ENCODE peak calls at places on chromosomes 11 and 22, in nine cellular contexts. Z is spleen, E is transverse colon, F is sigmoid colon, X is endothelial cell of umbilical vein, K is HCT116, Y is stomach, L is H1, U is breast epithelium. A is an unnamed sample.

GRCh38 chr11:133928628-133929059 is 28.1 kb downstream of the IGSF9B start:
- DNase-seq in F (no peak), U (peak), K (no peak), Y (peak), Z (no peak), L (no peak), X (no peak), E (no peak), A (peak)

GRCh38 chr11:130407978-130408377 is 20.4 kb downstream of the ADAMTS8 start:
- DNase-seq in L (no peak), K (peak), U (no peak), Y (no peak), X (no peak), Z (no peak), E (peak), F (peak), A (no peak)

GRCh38 chr11:120613264-120614226 is 102.0 kb downstream of the GRIK4 start:
- DNase-seq in Z (no peak), K (no peak), Y (no peak), F (no peak), L (no peak), X (no peak), U (no peak), E (no peak), A (no peak)

GRCh38 chr11:43989162-43989961 is 46.9 kb downstream of the C11orf96 start:
- DNase-seq in F (peak), U (no peak), Y (no peak), E (no peak), K (no peak), X (peak), L (no peak), Z (peak), A (no peak)

GRCh38 chr11:128476729-128477128 is 110.6 kb downstream of the ETS1 start:
- DNase-seq in L (no peak), F (no peak), K (no peak), Z (no peak), U (no peak), Y (no peak), X (no peak), E (no peak), A (no peak)

GRCh38 chr11:77093056-77093891 is 9.4 kb upstream of the OMP start:
- DNase-seq in U (no peak), F (peak), Y (no peak), L (no peak), E (no peak), X (no peak), K (no peak), Z (peak), A (no peak)

GRCh38 chr11:35615911-35616900 is 2.1 kb upstream of the FJX1 start:
- DNase-seq in K (no peak), F (no peak), U (no peak), X (peak), E (no peak), Y (no peak), Z (no peak), L (no peak), A (peak)

GRCh38 chr11:12552677-12553076 is 121.5 kb upstream of the TEAD1 start:
- DNase-seq in U (no peak), L (no peak), F (peak), Y (no peak), Z (no peak), E (peak), X (no peak), K (no peak), A (no peak)

GRCh38 chr11:71499546-71499945 is 27.5 kb upstream of the KRTAP5-7 start:
- DNase-seq in K (no peak), F (no peak), Z (peak), L (peak), E (no peak), X (no peak), Y (peak), U (no peak), A (no peak)

GRCh38 chr11:65900125-65900898 is at the start of gene FOSL1:
- DNase-seq in Y (peak), E (peak), U (peak), Z (peak), X (peak), L (peak), K (peak), F (peak), A (peak)

GRCh38 chr11:104934594-104934993 is 33.8 kb downstream of the CASP4 start:
- DNase-seq in L (no peak), E (no peak), F (no peak), U (no peak), K (no peak), X (no peak), Y (no peak), Z (no peak), A (no peak)

GRCh38 chr22:49040754-49041467 is 786.8 kb downstream of the BRD1 start:
- DNase-seq in Z (no peak), E (no peak), K (no peak), F (peak), U (no peak), Y (no peak), L (no peak), X (no peak), A (no peak)

GRCh38 chr11:72918825-72919224 is 104.6 kb downstream of the ATG16L2 start:
- DNase-seq in U (no peak), K (no peak), Z (no peak), X (no peak), E (no peak), Y (no peak), F (no peak), L (no peak), A (no peak)

GRCh38 chr22:48450188-48450825 is 1377.4 kb downstream of the BRD1 start:
- DNase-seq in E (no peak), F (no peak), L (no peak), Z (peak), X (no peak), U (no peak), Y (no peak), K (no peak), A (no peak)

GRCh38 chr22:26446808-26447515 is 17.9 kb downstream of the ASPHD2 start:
- DNase-seq in U (no peak), F (peak), L (no peak), Z (no peak), Y (peak), X (no peak), E (no peak), K (no peak), A (no peak)

GRCh38 chr22:50473088-50473487 is 1.7 kb downstream of the SBF1 start:
- DNase-seq in L (no peak), K (peak), X (no peak), Z (peak), F (no peak), U (no peak), Y (no peak), E (peak), A (no peak)

GRCh38 chr22:23180893-23181762 is 819 bp downstream of the BCR start:
- DNase-seq in Z (peak), K (no peak), F (no peak), X (peak), E (peak), Y (no peak), U (no peak), L (no peak), A (no peak)

GRCh38 chr22:37274380-37274862 is 7.9 kb upstream of the CYTH4 start:
- DNase-seq in U (no peak), E (peak), Z (peak), Y (peak), F (peak), K (no peak), X (no peak), L (no peak), A (no peak)

GRCh38 chr11:126466288-126467045 is 111.0 kb downstream of the ST3GAL4 start:
- DNase-seq in U (no peak), Z (no peak), E (no peak), F (no peak), Y (no peak), K (no peak), L (no peak), X (no peak), A (no peak)

GRCh38 chr22:17104336-17104935 is 16.7 kb downstream of the TMEM121B start:
- DNase-seq in Z (peak), Y (no peak), U (no peak), K (no peak), F (peak), L (no peak), E (no peak), X (no peak), A (no peak)

GRCh38 chr11:64026575-64027213 is 9.0 kb upstream of the FLRT1 start:
- DNase-seq in Z (no peak), L (no peak), F (no peak), Y (no peak), E (no peak), U (no peak), X (no peak), K (no peak), A (no peak)

GRCh38 chr11:116258821-116259220 is 514.0 kb downstream of the BUD13 start:
- DNase-seq in X (no peak), E (no peak), Z (no peak), L (no peak), U (no peak), F (no peak), K (no peak), Y (no peak), A (no peak)

GRCh38 chr22:30882974-30883533 is 85.5 kb downstream of the MORC2 start:
- DNase-seq in X (no peak), E (no peak), Y (no peak), Z (peak), U (no peak), L (no peak), K (no peak), F (no peak), A (no peak)

GRCh38 chr11:119338946-119339580 is 1.6 kb downstream of the C1QTNF5 start:
- DNase-seq in X (peak), Y (no peak), E (no peak), U (no peak), Z (peak), L (peak), F (no peak), K (no peak), A (no peak)
- TF ChIP-seq POLR2A in X (no peak), Y (no peak), E (no peak), U (no peak), Z (no peak), L (no peak), F (no peak), K (no peak), A (no peak)

GRCh38 chr11:46523290-46523689 is 70.5 kb downstream of the AMBRA1 start:
- DNase-seq in L (no peak), Z (no peak), Y (no peak), K (no peak), E (no peak), U (no peak), F (no peak), X (no peak), A (no peak)

GRCh38 chr11:46521947-46522681 is 71.7 kb downstream of the AMBRA1 start:
- DNase-seq in E (no peak), Z (no peak), U (no peak), X (no peak), Y (no peak), L (no peak), F (no peak), K (no peak), A (no peak)

GRCh38 chr11:46520971-46521745 is 72.7 kb downstream of the AMBRA1 start:
- DNase-seq in K (no peak), U (no peak), Z (no peak), X (peak), E (no peak), L (no peak), F (no peak), Y (no peak), A (no peak)

GRCh38 chr11:46524201-46524600 is 69.6 kb downstream of the AMBRA1 start:
- DNase-seq in L (no peak), Y (no peak), X (no peak), Z (no peak), E (peak), U (no peak), K (no peak), F (no peak), A (no peak)

DNA sequence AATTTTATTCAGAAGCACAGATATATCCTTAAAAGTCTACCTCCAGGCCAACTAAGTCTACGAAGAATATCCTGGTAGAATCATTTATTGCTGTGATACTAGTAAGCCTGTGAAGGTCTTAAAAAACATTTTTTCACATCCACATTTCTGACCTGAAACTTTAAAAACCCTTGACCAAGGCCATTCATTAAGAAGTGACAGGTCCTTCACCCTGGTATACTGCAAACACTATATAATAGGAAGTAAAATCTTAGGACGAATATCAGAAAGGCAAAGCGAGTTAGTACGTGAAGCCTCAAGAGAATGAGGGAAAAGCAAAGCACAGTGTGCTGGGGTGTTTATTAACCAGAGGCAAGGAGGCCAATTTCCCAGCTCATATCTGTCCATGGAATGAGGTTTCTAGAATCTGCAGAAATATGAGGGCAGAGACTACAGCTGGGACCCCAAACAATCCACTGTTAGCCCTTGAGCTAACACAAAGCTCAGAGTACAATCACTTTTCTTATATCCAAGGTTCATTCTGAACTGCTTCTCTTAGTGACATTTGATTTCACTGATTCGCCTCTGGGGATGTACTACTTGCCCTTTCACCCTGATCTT is 71.0 kb downstream of the AMBRA1 start:
- DNase-seq in L (no peak), Z (no peak), K (no peak), X (no peak), F (no peak), E (no peak), U (no peak), Y (no peak), A (no peak)
- H3K27ac ChIP-seq in L (no peak), Z (no peak), K (no peak), X (no peak), F (no peak), E (peak), U (no peak), Y (no peak), A (no peak)

DNA sequence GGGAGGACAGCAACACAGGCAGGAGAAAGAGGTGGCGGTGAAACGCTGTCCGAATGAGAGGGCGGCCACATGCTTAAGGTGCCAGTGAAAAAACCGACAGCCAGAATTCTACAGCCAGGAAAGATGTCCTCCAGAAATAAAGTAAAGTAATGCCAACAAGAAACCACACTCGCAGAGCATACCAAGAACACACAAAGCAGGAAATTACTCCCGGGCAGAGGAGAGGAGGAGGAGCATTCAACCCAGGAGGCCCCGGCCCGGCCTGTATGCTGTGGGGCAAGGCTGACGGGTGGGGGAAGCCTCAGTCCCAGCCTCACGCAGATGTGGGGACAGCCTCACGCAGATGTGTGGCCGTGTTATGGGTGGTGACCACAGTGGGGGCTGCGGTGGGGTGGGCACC is 28.0 kb downstream of the CHID1 start:
- DNase-seq in K (no peak), L (no peak), U (no peak), X (no peak), F (no peak), E (no peak), Y (no peak), Z (no peak), A (no peak)
- TF ChIP-seq POLR2AphosphoS5 in K (no peak), L (no peak), U (no peak), X (no peak), F (no peak), E (no peak), Y (no peak), Z (no peak), A (no peak)

GRCh38 chr11:86800956-86801264 is 568 bp downstream of the PRSS23 start:
- DNase-seq in Z (no peak), E (no peak), U (no peak), X (no peak), F (no peak), K (no peak), Y (no peak), L (no peak), A (no peak)

GRCh38 chr11:86798988-86799387 is 1.4 kb upstream of the PRSS23 start:
- DNase-seq in L (no peak), F (no peak), Y (no peak), Z (no peak), X (peak), E (no peak), U (no peak), K (no peak), A (no peak)

GRCh38 chr11:86799680-86800075 is 664 bp upstream of the PRSS23 start:
- DNase-seq in E (no peak), L (no peak), X (peak), F (peak), K (no peak), U (no peak), Y (no peak), Z (no peak), A (no peak)

GRCh38 chr11:86802146-86802545 is 1.8 kb downstream of the PRSS23 start:
- DNase-seq in E (no peak), U (no peak), L (no peak), Z (no peak), Y (no peak), F (no peak), X (no peak), K (no peak), A (no peak)

GRCh38 chr11:86800076-86800955 is at the start of gene PRSS23:
- DNase-seq in U (peak), F (peak), K (no peak), Z (peak), Y (peak), X (peak), E (peak), L (peak), A (peak)
- TF ChIP-seq POLR2A in U (no peak), F (peak), K (peak), Z (no peak), Y (no peak), X (peak), E (peak), L (peak), A (peak)

GRCh38 chr11:110857885-110858555 is 145.8 kb upstream of the ARHGAP20 start:
- DNase-seq in Z (no peak), L (no peak), U (no peak), K (no peak), E (peak), X (peak), Y (peak), F (no peak), A (no peak)
- H3K27ac ChIP-seq in Z (no peak), L (no peak), U (peak), K (no peak), E (peak), X (no peak), Y (peak), F (no peak), A (no peak)

A was measured in prostate gland.